ENCODE peak calls at places on chromosomes 12 and 14, in eight cellular contexts. O is neural progenitor cell, V is A549, K is fibroblast of mammary gland, G is PC-9, C is GM06990, Y is HFFc6, X is GM13977. M is an unnamed sample.

GRCh38 chr14:105392161-105393090 is 5.9 kb upstream of the TEX22 start:
- DNase-seq in C (peak), Y (no peak), K (no peak), V (no peak), G (no peak), O (no peak), X (no peak), M (no peak)

GRCh38 chr12:85278598-85279448 is 1.2 kb upstream of the ALX1 start:
- DNase-seq in X (no peak), Y (no peak), C (no peak), O (peak), V (no peak), K (no peak), G (no peak), M (no peak)

GRCh38 chr14:86420131-86420530 is 890.2 kb downstream of the FLRT2 start:
- DNase-seq in G (no peak), C (no peak), K (no peak), V (no peak), O (no peak), Y (no peak), X (no peak), M (no peak)

GRCh38 chr12:126510630-126511029 is 1445.4 kb downstream of the AACS start:
- DNase-seq in G (no peak), O (no peak), K (no peak), Y (no peak), X (no peak), C (no peak), V (no peak), M (no peak)

GRCh38 chr12:561908-562593 is 101.2 kb downstream of the NINJ2 start:
- DNase-seq in O (no peak), V (no peak), Y (no peak), G (no peak), K (no peak), C (no peak), X (no peak), M (no peak)

GRCh38 chr14:53956427-53957201 is at the start of gene BMP4:
- DNase-seq in Y (peak), V (peak), X (peak), K (no peak), G (peak), O (peak), C (no peak), M (no peak)

GRCh38 chr14:28468191-28469151 is 298.1 kb upstream of the FOXG1 start:
- DNase-seq in G (peak), V (peak), C (no peak), Y (no peak), X (no peak), O (peak), K (no peak), M (no peak)

GRCh38 chr14:86570371-86570770 is 1040.4 kb downstream of the FLRT2 start:
- DNase-seq in G (no peak), X (no peak), O (no peak), C (no peak), K (no peak), Y (no peak), V (no peak), M (no peak)

GRCh38 chr14:76589246-76589645 is 172.0 kb upstream of the VASH1 start:
- DNase-seq in X (no peak), C (no peak), V (peak), G (no peak), O (no peak), Y (no peak), K (no peak), M (no peak)

GRCh38 chr12:123064356-123064755 is 83.9 kb downstream of the ARL6IP4 start:
- DNase-seq in O (no peak), X (no peak), K (no peak), C (no peak), G (no peak), V (no peak), Y (no peak), M (no peak)

GRCh38 chr14:91323031-91323430 is 78.5 kb upstream of the GPR68 start:
- DNase-seq in G (no peak), V (no peak), X (no peak), K (no peak), C (no peak), O (no peak), Y (no peak), M (no peak)

GRCh38 chr14:100293497-100294212 is 12.6 kb downstream of the SLC25A29 start:
- DNase-seq in V (no peak), O (no peak), K (peak), X (peak), Y (no peak), C (no peak), G (no peak), M (no peak)

GRCh38 chr12:15276088-15276698 is 46.1 kb upstream of the PTPRO start:
- DNase-seq in K (peak), G (peak), O (peak), V (peak), Y (peak), X (no peak), C (no peak), M (no peak)

GRCh38 chr12:29566441-29566840 is 69.0 kb upstream of the OVCH1 start:
- DNase-seq in V (no peak), G (no peak), K (no peak), Y (no peak), X (no peak), C (no peak), O (no peak), M (no peak)

GRCh38 chr14:32408018-32408417 is 78.9 kb downstream of the AKAP6 start:
- DNase-seq in C (no peak), O (no peak), G (no peak), K (peak), V (no peak), X (no peak), Y (no peak), M (no peak)

GRCh38 chr14:32404784-32405573 is 75.9 kb downstream of the AKAP6 start:
- DNase-seq in C (no peak), Y (no peak), X (no peak), O (no peak), V (no peak), K (no peak), G (no peak), M (no peak)

GRCh38 chr14:32407170-32407569 is 78.1 kb downstream of the AKAP6 start:
- DNase-seq in G (no peak), Y (no peak), C (no peak), V (no peak), K (peak), X (no peak), O (no peak), M (no peak)

GRCh38 chr14:32403688-32404087 is 74.6 kb downstream of the AKAP6 start:
- DNase-seq in X (no peak), O (no peak), C (no peak), Y (no peak), G (no peak), K (peak), V (no peak), M (no peak)

DNA sequence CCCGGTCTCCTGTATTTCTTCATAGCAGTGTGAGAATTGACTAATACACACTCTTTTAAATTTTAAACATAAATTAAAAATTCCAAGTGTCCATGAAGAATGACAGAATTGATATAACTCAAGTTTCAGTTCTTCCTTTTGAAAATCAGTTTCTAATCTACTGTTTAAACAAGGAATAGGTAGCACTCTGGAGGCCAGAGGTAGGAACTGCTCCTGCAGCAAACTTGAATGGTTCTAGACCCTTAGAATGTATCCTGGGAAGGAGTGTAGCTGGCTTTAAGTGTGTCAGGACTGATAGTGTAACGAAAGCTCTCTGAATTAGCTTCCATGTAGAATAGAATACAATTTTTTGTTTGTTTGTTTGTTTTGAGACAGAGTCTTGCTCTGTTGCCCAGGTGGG is 76.8 kb downstream of the AKAP6 start:
- DNase-seq in K (no peak), C (no peak), O (no peak), G (no peak), X (no peak), V (no peak), Y (no peak), M (no peak)
- TF ChIP-seq CTCF in K (no peak), C (no peak), O (no peak), G (no peak), X (no peak), V (no peak), Y (peak), M (no peak)

DNA sequence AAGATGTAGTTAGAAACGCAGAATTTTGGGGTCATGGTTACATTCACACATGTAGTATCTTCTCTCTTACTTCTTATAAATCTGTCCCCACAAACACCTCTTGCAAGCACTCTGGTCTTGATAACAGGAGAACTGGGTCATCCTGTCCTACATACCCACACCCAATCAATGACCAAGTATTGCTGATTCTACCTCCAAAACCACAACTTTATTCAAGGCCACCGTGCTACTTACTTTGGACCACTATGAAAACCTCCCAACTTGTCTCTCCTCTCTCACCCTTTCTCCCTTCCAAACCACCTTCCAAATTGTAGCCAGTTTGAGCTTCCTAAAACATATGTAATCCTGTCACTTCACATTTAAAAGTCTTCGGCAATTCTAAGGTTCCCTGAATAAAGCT is 5.4 kb downstream of the SERPINA11 start:
- DNase-seq in V (no peak), G (no peak), C (no peak), O (no peak), X (no peak), K (no peak), Y (no peak), M (no peak)
- TF ChIP-seq CTCF in V (no peak), G (no peak), C (no peak), O (no peak), X (no peak), K (no peak), Y (no peak), M (no peak)

GRCh38 chr12:13088503-13088902 is 15.0 kb downstream of the GSG1 start:
- DNase-seq in C (no peak), V (no peak), Y (no peak), K (no peak), X (no peak), O (no peak), G (no peak), M (no peak)

GRCh38 chr12:13084898-13085640 is 18.4 kb downstream of the GSG1 start:
- DNase-seq in V (no peak), O (no peak), G (no peak), C (no peak), X (no peak), K (no peak), Y (no peak), M (no peak)

GRCh38 chr12:13090054-13090453 is 13.4 kb downstream of the GSG1 start:
- DNase-seq in O (no peak), X (no peak), V (no peak), G (no peak), C (no peak), K (no peak), Y (no peak), M (no peak)

GRCh38 chr12:13085968-13086686 is 17.3 kb downstream of the GSG1 start:
- DNase-seq in O (no peak), V (no peak), Y (no peak), G (no peak), K (no peak), X (no peak), C (no peak), M (no peak)

DNA sequence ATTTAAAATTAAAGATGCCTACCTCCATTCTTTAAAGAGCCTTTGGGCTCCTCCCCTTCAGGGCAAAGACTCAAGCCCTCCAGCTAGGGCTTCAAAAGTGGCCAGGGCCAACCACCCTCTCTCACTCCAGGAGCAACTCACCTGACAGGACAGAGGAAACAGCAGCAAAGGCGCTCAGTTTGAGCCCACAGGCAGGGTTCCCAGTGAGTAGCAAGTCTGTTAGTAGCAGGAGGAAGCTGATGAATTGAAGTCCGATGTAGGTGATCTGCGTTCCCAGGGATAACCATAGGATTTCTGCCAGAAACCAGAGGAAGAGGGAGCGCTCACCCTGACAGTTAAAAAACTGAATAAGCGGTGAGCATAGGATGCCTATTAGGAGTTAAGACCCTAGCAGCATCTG is 15.7 kb downstream of the GSG1 start:
- DNase-seq in K (no peak), C (no peak), G (no peak), V (no peak), X (no peak), Y (no peak), O (no peak), M (no peak)
- TF ChIP-seq CTCF in K (no peak), C (no peak), G (no peak), V (no peak), X (no peak), Y (no peak), O (no peak), M (no peak)

DNA sequence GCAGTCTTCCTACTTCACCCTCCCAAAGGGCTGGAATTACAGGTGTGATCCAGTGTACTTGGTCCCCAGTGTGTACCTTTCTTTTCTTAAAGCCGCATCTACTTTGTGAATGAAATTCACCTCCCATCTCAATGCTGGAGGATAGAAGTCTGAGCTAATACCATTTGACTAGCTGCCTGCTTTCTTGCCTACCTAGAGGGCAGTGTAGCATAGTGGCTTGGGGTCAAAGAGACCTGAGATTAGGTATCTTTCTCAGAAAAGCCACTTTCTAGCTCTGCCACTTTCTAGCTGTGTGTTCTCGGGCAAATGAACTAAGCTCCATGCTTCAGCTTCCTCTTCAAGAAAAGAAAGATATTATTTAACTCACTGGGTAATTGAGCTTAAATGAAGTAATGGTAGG is 16.9 kb downstream of the SMOC1 start:
- DNase-seq in K (no peak), G (no peak), X (no peak), C (no peak), Y (no peak), O (no peak), V (no peak), M (no peak)
- TF ChIP-seq CTCF in K (no peak), G (no peak), X (no peak), C (no peak), Y (no peak), O (no peak), V (no peak), M (no peak)

DNA sequence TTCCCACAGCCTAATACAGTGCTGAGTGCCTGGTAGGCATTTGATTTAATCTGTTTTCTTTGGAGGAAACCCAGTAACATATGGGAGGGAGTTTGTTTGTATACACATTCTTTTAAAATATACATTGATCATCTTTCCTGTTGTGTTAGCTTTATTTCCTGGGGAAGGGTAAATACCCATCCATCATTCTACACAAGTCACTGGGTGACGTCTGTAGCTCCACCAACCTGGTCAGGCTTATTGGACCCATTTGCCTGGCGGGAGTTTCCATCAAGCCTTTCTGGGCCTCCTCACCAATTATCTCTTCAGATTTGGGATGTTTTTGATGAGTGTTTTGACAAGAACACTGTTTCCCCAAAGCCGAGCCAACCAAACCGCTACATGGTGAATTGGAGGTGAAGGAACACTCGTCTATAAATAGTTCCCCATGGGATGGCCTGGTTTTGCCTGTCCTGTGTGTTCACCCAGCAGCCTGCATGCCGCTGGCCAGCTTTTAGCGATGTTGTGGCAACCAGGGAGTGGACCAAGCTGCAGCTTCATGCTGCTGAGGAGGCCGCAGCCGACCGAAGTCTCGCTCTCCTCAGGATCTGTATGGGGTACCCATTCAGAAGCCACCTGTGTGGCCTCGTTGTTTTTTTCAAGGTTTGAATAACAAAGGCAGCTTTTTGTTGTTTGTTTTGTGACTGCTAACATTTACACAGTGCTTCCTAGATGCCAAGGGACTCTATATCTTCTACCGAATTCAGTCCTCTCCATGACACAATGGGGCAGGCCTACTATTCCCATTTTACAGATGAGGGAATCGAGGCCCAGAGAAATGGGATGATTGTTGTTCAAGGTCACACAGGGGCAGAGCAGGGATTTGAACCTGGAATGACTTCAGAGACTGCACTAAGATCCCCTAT is 22.6 kb downstream of the PLXNC1 start:
- DNase-seq in Y (no peak), G (no peak), X (no peak), O (no peak), C (no peak), K (no peak), V (no peak), M (no peak)
- TF ChIP-seq CTCF in Y (no peak), G (no peak), X (no peak), O (no peak), C (no peak), K (no peak), V (no peak), M (no peak)

DNA sequence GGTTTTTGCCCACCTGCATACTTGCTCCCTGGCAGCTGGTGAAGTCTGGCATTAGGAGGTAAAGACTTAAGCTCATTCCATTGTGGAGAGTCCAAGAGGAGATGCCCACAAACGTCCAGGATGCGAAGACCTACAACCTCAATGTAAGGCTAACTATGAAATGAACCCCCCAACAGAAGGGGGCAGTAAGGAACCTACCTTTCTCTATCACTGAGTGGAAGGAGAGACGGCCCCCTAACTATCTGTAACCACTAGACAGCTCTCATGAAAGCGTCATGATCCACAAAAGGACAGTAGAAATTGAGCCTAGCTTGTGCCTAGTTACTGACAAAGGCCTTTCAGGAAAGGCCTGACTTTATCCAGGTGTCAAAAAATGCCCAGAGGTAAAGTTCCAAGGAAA is 55.3 kb downstream of the ZFYVE21 start:
- DNase-seq in O (peak), X (no peak), K (no peak), G (no peak), Y (no peak), C (no peak), V (no peak), M (no peak)
- TF ChIP-seq CTCF in O (peak), X (peak), K (no peak), G (no peak), Y (no peak), C (no peak), V (no peak), M (no peak)

GRCh38 chr12:53299101-53299453 is 418 bp upstream of the MYG1 start:
- DNase-seq in C (no peak), G (peak), O (no peak), Y (peak), V (peak), K (peak), X (no peak), M (no peak)
- TF ChIP-seq CTCF in C (no peak), G (no peak), O (no peak), Y (no peak), V (no peak), K (no peak), X (no peak), M (no peak)